ENCODE peak calls at places on chromosomes 7 and 10, in five cellular contexts. One of them, this sample, is unnamed.
A peak's percentile ranks its signal among the peaks of the same experiment; 100 is the strongest.

GRCh38 chr7:27842851-27843250 is 102.9 kb downstream of the TAX1BP1 start:
- DNase-seq in MM.1S: no peak
- DNase-seq in mesenchymal stem cell: no peak
- DNase-seq in keratinocyte: no peak
- DNase-seq in GM23248: no peak
- DNase-seq in this sample: no peak

GRCh38 chr10:82966130-82966529 is 1091.1 kb downstream of the NRG3 start:
- DNase-seq in MM.1S: no peak
- DNase-seq in mesenchymal stem cell: no peak
- DNase-seq in keratinocyte: no peak
- DNase-seq in GM23248: no peak
- DNase-seq in this sample: no peak

GRCh38 chr7:139231513-139232376 is 708 bp downstream of the UBN2 start:
- DNase-seq in MM.1S: no peak
- DNase-seq in mesenchymal stem cell: peak; percentile 64
- DNase-seq in keratinocyte: no peak
- DNase-seq in GM23248: peak; percentile 72
- DNase-seq in this sample: no peak

GRCh38 chr10:97939446-97939990 is 89.9 kb downstream of the GOLGA7B start:
- DNase-seq in MM.1S: no peak
- DNase-seq in mesenchymal stem cell: no peak
- DNase-seq in keratinocyte: no peak
- DNase-seq in GM23248: no peak
- DNase-seq in this sample: no peak

GRCh38 chr10:133303206-133303605 is 5.5 kb downstream of the TUBGCP2 start:
- DNase-seq in MM.1S: no peak
- DNase-seq in mesenchymal stem cell: no peak
- DNase-seq in keratinocyte: no peak
- DNase-seq in GM23248: no peak
- DNase-seq in this sample: no peak

GRCh38 chr10:131736321-131736980 is 164.4 kb upstream of the PPP2R2D start:
- DNase-seq in MM.1S: no peak
- DNase-seq in mesenchymal stem cell: no peak
- DNase-seq in keratinocyte: no peak
- DNase-seq in GM23248: no peak
- DNase-seq in this sample: no peak

GRCh38 chr10:80260295-80261243 is 28.9 kb downstream of the MAT1A start:
- DNase-seq in MM.1S: peak; percentile 16
- DNase-seq in mesenchymal stem cell: peak; percentile 30
- DNase-seq in keratinocyte: no peak
- DNase-seq in GM23248: peak; percentile 23
- DNase-seq in this sample: no peak

GRCh38 chr7:100745184-100745583 is 11.8 kb downstream of the ZAN start:
- DNase-seq in MM.1S: no peak
- DNase-seq in mesenchymal stem cell: peak; percentile 71
- DNase-seq in keratinocyte: no peak
- DNase-seq in GM23248: peak; percentile 83
- DNase-seq in this sample: no peak

GRCh38 chr10:50987934-50988333 is 86.4 kb upstream of the PRKG1 start:
- DNase-seq in MM.1S: no peak
- DNase-seq in mesenchymal stem cell: no peak
- DNase-seq in keratinocyte: no peak
- DNase-seq in GM23248: no peak
- DNase-seq in this sample: no peak

GRCh38 chr10:111175786-111176185 is 99.0 kb downstream of the ADRA2A start:
- DNase-seq in MM.1S: no peak
- DNase-seq in mesenchymal stem cell: no peak
- DNase-seq in keratinocyte: no peak
- DNase-seq in GM23248: no peak
- DNase-seq in this sample: no peak

GRCh38 chr10:118543714-118544400 is 51.6 kb downstream of the PRLHR start:
- DNase-seq in MM.1S: peak; percentile 63
- DNase-seq in mesenchymal stem cell: peak; percentile 4
- DNase-seq in keratinocyte: no peak
- DNase-seq in GM23248: peak; percentile 75
- DNase-seq in this sample: no peak

GRCh38 chr10:58782876-58783859 is 270.5 kb downstream of the BICC1 start:
- DNase-seq in MM.1S: no peak
- DNase-seq in mesenchymal stem cell: no peak
- DNase-seq in keratinocyte: no peak
- DNase-seq in GM23248: peak; percentile 78
- DNase-seq in this sample: no peak

GRCh38 chr7:6171532-6172330 is 100.7 kb downstream of the CYTH3 start:
- DNase-seq in MM.1S: no peak
- DNase-seq in mesenchymal stem cell: no peak
- DNase-seq in keratinocyte: no peak
- DNase-seq in GM23248: no peak
- DNase-seq in this sample: no peak

GRCh38 chr7:107286751-107287621 is 118.2 kb downstream of the HBP1 start:
- DNase-seq in MM.1S: no peak
- DNase-seq in mesenchymal stem cell: no peak
- DNase-seq in keratinocyte: no peak
- DNase-seq in GM23248: no peak
- DNase-seq in this sample: no peak

GRCh38 chr7:29289156-29290021 is 94.8 kb downstream of the CHN2 start:
- DNase-seq in MM.1S: no peak
- DNase-seq in mesenchymal stem cell: no peak
- DNase-seq in keratinocyte: no peak
- DNase-seq in GM23248: no peak
- DNase-seq in this sample: no peak

GRCh38 chr10:78184851-78185692 is 151.4 kb downstream of the RPS24 start:
- DNase-seq in MM.1S: no peak
- DNase-seq in mesenchymal stem cell: no peak
- DNase-seq in keratinocyte: no peak
- DNase-seq in GM23248: peak; percentile 26
- DNase-seq in this sample: no peak
- H3K9ac ChIP-seq in MM.1S: no peak overlapping the region
- H3K9ac ChIP-seq in mesenchymal stem cell: no peak overlapping the region
- H3K9ac ChIP-seq in keratinocyte: no peak overlapping the region
- H3K9ac ChIP-seq in GM23248: no peak overlapping the region
- H3K9ac ChIP-seq in this sample: no peak overlapping the region

GRCh38 chr7:150448789-150449147 is 1.7 kb upstream of the GIMAP8 start:
- DNase-seq in MM.1S: peak; percentile 83
- DNase-seq in mesenchymal stem cell: peak; percentile 44
- DNase-seq in keratinocyte: peak; percentile 5
- DNase-seq in GM23248: peak; percentile 74
- DNase-seq in this sample: peak; percentile 32
- H3K9ac ChIP-seq in MM.1S: no peak overlapping the region
- H3K9ac ChIP-seq in mesenchymal stem cell: no peak overlapping the region
- H3K9ac ChIP-seq in keratinocyte: no peak overlapping the region
- H3K9ac ChIP-seq in GM23248: no peak overlapping the region
- H3K9ac ChIP-seq in this sample: no peak overlapping the region

GRCh38 chr7:50488379-50488778 is 38.2 kb upstream of the FIGNL1 start:
- DNase-seq in MM.1S: no peak
- DNase-seq in mesenchymal stem cell: no peak
- DNase-seq in keratinocyte: no peak
- DNase-seq in GM23248: no peak
- DNase-seq in this sample: no peak

GRCh38 chr7:50495746-50496145 is 45.6 kb upstream of the FIGNL1 start:
- DNase-seq in MM.1S: no peak
- DNase-seq in mesenchymal stem cell: no peak
- DNase-seq in keratinocyte: no peak
- DNase-seq in GM23248: no peak
- DNase-seq in this sample: no peak

GRCh38 chr7:50492770-50493519 is 42.8 kb upstream of the FIGNL1 start:
- DNase-seq in MM.1S: no peak
- DNase-seq in mesenchymal stem cell: no peak
- DNase-seq in keratinocyte: no peak
- DNase-seq in GM23248: no peak
- DNase-seq in this sample: no peak

GRCh38 chr7:50491209-50491608 is 41.1 kb upstream of the FIGNL1 start:
- DNase-seq in MM.1S: no peak
- DNase-seq in mesenchymal stem cell: no peak
- DNase-seq in keratinocyte: no peak
- DNase-seq in GM23248: no peak
- DNase-seq in this sample: no peak

GRCh38 chr7:50491943-50492342 is 41.8 kb upstream of the FIGNL1 start:
- DNase-seq in MM.1S: no peak
- DNase-seq in mesenchymal stem cell: no peak
- DNase-seq in keratinocyte: no peak
- DNase-seq in GM23248: no peak
- DNase-seq in this sample: no peak
- H3K9ac ChIP-seq in MM.1S: no peak overlapping the region
- H3K9ac ChIP-seq in mesenchymal stem cell: no peak overlapping the region
- H3K9ac ChIP-seq in keratinocyte: no peak overlapping the region
- H3K9ac ChIP-seq in GM23248: no peak overlapping the region
- H3K9ac ChIP-seq in this sample: no peak overlapping the region

GRCh38 chr7:135537905-135538304 is 19.8 kb upstream of the NUP205 start:
- DNase-seq in MM.1S: no peak
- DNase-seq in mesenchymal stem cell: no peak
- DNase-seq in keratinocyte: no peak
- DNase-seq in GM23248: no peak
- DNase-seq in this sample: no peak
- H3K9ac ChIP-seq in MM.1S: no peak overlapping the region
- H3K9ac ChIP-seq in mesenchymal stem cell: no peak overlapping the region
- H3K9ac ChIP-seq in keratinocyte: no peak overlapping the region
- H3K9ac ChIP-seq in GM23248: no peak overlapping the region
- H3K9ac ChIP-seq in this sample: no peak overlapping the region

GRCh38 chr10:124090630-124091209 is 2.7 kb downstream of the CHST15 start:
- DNase-seq in MM.1S: peak; percentile 44
- DNase-seq in mesenchymal stem cell: no peak
- DNase-seq in keratinocyte: no peak
- DNase-seq in GM23248: no peak
- DNase-seq in this sample: no peak
- H3K9ac ChIP-seq in MM.1S: peak overlapping the region; percentile 91
- H3K9ac ChIP-seq in mesenchymal stem cell: no peak overlapping the region
- H3K9ac ChIP-seq in keratinocyte: no peak overlapping the region
- H3K9ac ChIP-seq in GM23248: no peak overlapping the region
- H3K9ac ChIP-seq in this sample: no peak overlapping the region